ENCODE peak calls at places on chromosomes 13 and 19, in eight cellular contexts. One of them, this sample, is unnamed.

GRCh38 chr19:1149259-1150045 is 24.6 kb downstream of the SBNO2 start:
- DNase-seq in hepatocyte: no peak
- DNase-seq in HepG2: no peak
- DNase-seq in ovary: no peak
- DNase-seq in heart left ventricle: no peak
- DNase-seq in testis: no peak
- DNase-seq in brain microvascular endothelial cell: no peak
- DNase-seq in GM23338: no peak
- DNase-seq in this sample: no peak

GRCh38 chr13:60933638-60934037 is 482.0 kb downstream of the PCDH20 start:
- DNase-seq in ovary: no peak
- DNase-seq in GM23338: no peak
- DNase-seq in brain microvascular endothelial cell: no peak
- DNase-seq in hepatocyte: no peak
- DNase-seq in HepG2: no peak
- DNase-seq in testis: no peak
- DNase-seq in heart left ventricle: no peak
- DNase-seq in this sample: no peak

GRCh38 chr13:21913010-21913409 is 242.1 kb downstream of the FGF9 start:
- DNase-seq in HepG2: no peak
- DNase-seq in heart left ventricle: no peak
- DNase-seq in testis: peak; percentile 19
- DNase-seq in GM23338: peak; percentile 88
- DNase-seq in hepatocyte: no peak
- DNase-seq in brain microvascular endothelial cell: no peak
- DNase-seq in ovary: no peak
- DNase-seq in this sample: no peak

GRCh38 chr19:28920269-28921066 is 292.5 kb downstream of the UQCRFS1 start:
- DNase-seq in HepG2: no peak
- DNase-seq in testis: no peak
- DNase-seq in hepatocyte: no peak
- DNase-seq in ovary: no peak
- DNase-seq in GM23338: peak; percentile 29
- DNase-seq in heart left ventricle: no peak
- DNase-seq in brain microvascular endothelial cell: no peak
- DNase-seq in this sample: no peak

GRCh38 chr13:94776956-94777355 is 64.6 kb upstream of the SOX21 start:
- DNase-seq in ovary: no peak
- DNase-seq in brain microvascular endothelial cell: no peak
- DNase-seq in HepG2: no peak
- DNase-seq in testis: no peak
- DNase-seq in heart left ventricle: no peak
- DNase-seq in hepatocyte: no peak
- DNase-seq in GM23338: no peak
- DNase-seq in this sample: no peak

GRCh38 chr13:42720116-42720857 is 61.1 kb upstream of the FAM216B start:
- DNase-seq in ovary: peak; percentile 42
- DNase-seq in HepG2: peak; percentile 7
- DNase-seq in GM23338: no peak
- DNase-seq in hepatocyte: peak; percentile 86
- DNase-seq in brain microvascular endothelial cell: peak; percentile 98
- DNase-seq in testis: no peak
- DNase-seq in heart left ventricle: no peak
- DNase-seq in this sample: peak; percentile 75

GRCh38 chr19:29495091-29495490 is 30.7 kb upstream of the VSTM2B start:
- DNase-seq in GM23338: no peak
- DNase-seq in hepatocyte: no peak
- DNase-seq in heart left ventricle: no peak
- DNase-seq in testis: peak; percentile 5
- DNase-seq in brain microvascular endothelial cell: no peak
- DNase-seq in ovary: peak; percentile 3
- DNase-seq in HepG2: no peak
- DNase-seq in this sample: peak; percentile 18

GRCh38 chr13:74747186-74747955 is 613.2 kb upstream of the KLF12 start:
- DNase-seq in hepatocyte: no peak
- DNase-seq in GM23338: no peak
- DNase-seq in brain microvascular endothelial cell: no peak
- DNase-seq in ovary: no peak
- DNase-seq in heart left ventricle: no peak
- DNase-seq in testis: no peak
- DNase-seq in HepG2: no peak
- DNase-seq in this sample: no peak

GRCh38 chr19:19748249-19748938 is 15.5 kb upstream of the ZNF14 start:
- DNase-seq in ovary: no peak
- DNase-seq in GM23338: no peak
- DNase-seq in brain microvascular endothelial cell: no peak
- DNase-seq in testis: no peak
- DNase-seq in hepatocyte: no peak
- DNase-seq in heart left ventricle: no peak
- DNase-seq in HepG2: no peak
- DNase-seq in this sample: no peak

GRCh38 chr19:41877490-41877876 is 404 bp downstream of the CD79A start:
- DNase-seq in GM23338: no peak
- DNase-seq in HepG2: no peak
- DNase-seq in brain microvascular endothelial cell: no peak
- DNase-seq in hepatocyte: no peak
- DNase-seq in ovary: no peak
- DNase-seq in testis: no peak
- DNase-seq in heart left ventricle: no peak
- DNase-seq in this sample: no peak

GRCh38 chr13:71316964-71317363 is 550.0 kb downstream of the DACH1 start:
- DNase-seq in heart left ventricle: no peak
- DNase-seq in testis: no peak
- DNase-seq in hepatocyte: peak; percentile 9
- DNase-seq in HepG2: no peak
- DNase-seq in brain microvascular endothelial cell: no peak
- DNase-seq in ovary: no peak
- DNase-seq in GM23338: no peak
- DNase-seq in this sample: no peak

GRCh38 chr19:4891066-4891465 is 11.6 kb downstream of the ARRDC5 start:
- DNase-seq in ovary: no peak
- DNase-seq in testis: no peak
- DNase-seq in HepG2: no peak
- DNase-seq in GM23338: no peak
- DNase-seq in hepatocyte: no peak
- DNase-seq in heart left ventricle: no peak
- DNase-seq in brain microvascular endothelial cell: no peak
- DNase-seq in this sample: no peak

GRCh38 chr19:18586311-18586710 is 2.3 kb upstream of the REX1BD start:
- DNase-seq in ovary: no peak
- DNase-seq in heart left ventricle: no peak
- DNase-seq in GM23338: no peak
- DNase-seq in HepG2: no peak
- DNase-seq in hepatocyte: no peak
- DNase-seq in testis: no peak
- DNase-seq in brain microvascular endothelial cell: no peak
- DNase-seq in this sample: no peak

GRCh38 chr19:39692166-39692565 is 12.1 kb upstream of the LGALS14 start:
- DNase-seq in brain microvascular endothelial cell: no peak
- DNase-seq in ovary: no peak
- DNase-seq in hepatocyte: no peak
- DNase-seq in HepG2: no peak
- DNase-seq in heart left ventricle: no peak
- DNase-seq in testis: no peak
- DNase-seq in GM23338: no peak
- DNase-seq in this sample: no peak

GRCh38 chr13:79548886-79549285 is 67.9 kb downstream of the NDFIP2 start:
- DNase-seq in HepG2: no peak
- DNase-seq in ovary: no peak
- DNase-seq in testis: no peak
- DNase-seq in hepatocyte: no peak
- DNase-seq in GM23338: no peak
- DNase-seq in brain microvascular endothelial cell: no peak
- DNase-seq in heart left ventricle: no peak
- DNase-seq in this sample: no peak

GRCh38 chr19:18339703-18340102 is 695 bp upstream of the PGPEP1 start:
- DNase-seq in heart left ventricle: no peak
- DNase-seq in ovary: no peak
- DNase-seq in hepatocyte: no peak
- DNase-seq in brain microvascular endothelial cell: no peak
- DNase-seq in testis: no peak
- DNase-seq in HepG2: no peak
- DNase-seq in GM23338: peak; percentile 74
- DNase-seq in this sample: no peak

GRCh38 chr19:46448601-46449000 is 19.9 kb upstream of the PNMA8C start:
- DNase-seq in HepG2: no peak
- DNase-seq in GM23338: no peak
- DNase-seq in heart left ventricle: no peak
- DNase-seq in testis: no peak
- DNase-seq in brain microvascular endothelial cell: no peak
- DNase-seq in hepatocyte: no peak
- DNase-seq in ovary: no peak
- DNase-seq in this sample: no peak

GRCh38 chr13:79404361-79404760 is 1.7 kb downstream of the RBM26 start:
- DNase-seq in HepG2: no peak
- DNase-seq in hepatocyte: no peak
- DNase-seq in ovary: no peak
- DNase-seq in testis: no peak
- DNase-seq in GM23338: no peak
- DNase-seq in heart left ventricle: no peak
- DNase-seq in brain microvascular endothelial cell: no peak
- DNase-seq in this sample: no peak

GRCh38 chr13:73708393-73708985 is 425.7 kb downstream of the KLF12 start:
- DNase-seq in heart left ventricle: no peak
- DNase-seq in hepatocyte: peak; percentile 80
- DNase-seq in testis: peak; percentile 61
- DNase-seq in GM23338: peak; percentile 83
- DNase-seq in ovary: no peak
- DNase-seq in brain microvascular endothelial cell: peak; percentile 65
- DNase-seq in HepG2: peak; percentile 59
- DNase-seq in this sample: no peak

GRCh38 chr19:12772323-12772722 is 3.0 kb downstream of the HOOK2 start:
- DNase-seq in brain microvascular endothelial cell: no peak
- DNase-seq in ovary: no peak
- DNase-seq in heart left ventricle: peak; percentile 78
- DNase-seq in testis: no peak
- DNase-seq in HepG2: no peak
- DNase-seq in GM23338: no peak
- DNase-seq in hepatocyte: no peak
- DNase-seq in this sample: no peak

GRCh38 chr19:7998081-7998480 is 7.4 kb downstream of the ELAVL1 start:
- DNase-seq in GM23338: no peak
- DNase-seq in testis: no peak
- DNase-seq in HepG2: no peak
- DNase-seq in heart left ventricle: no peak
- DNase-seq in hepatocyte: no peak
- DNase-seq in ovary: no peak
- DNase-seq in brain microvascular endothelial cell: peak; percentile 17
- DNase-seq in this sample: no peak

GRCh38 chr13:77529501-77529840 is 6.0 kb upstream of the SCEL start:
- DNase-seq in ovary: no peak
- DNase-seq in brain microvascular endothelial cell: no peak
- DNase-seq in hepatocyte: no peak
- DNase-seq in GM23338: no peak
- DNase-seq in testis: no peak
- DNase-seq in HepG2: no peak
- DNase-seq in heart left ventricle: no peak
- DNase-seq in this sample: no peak

DNA sequence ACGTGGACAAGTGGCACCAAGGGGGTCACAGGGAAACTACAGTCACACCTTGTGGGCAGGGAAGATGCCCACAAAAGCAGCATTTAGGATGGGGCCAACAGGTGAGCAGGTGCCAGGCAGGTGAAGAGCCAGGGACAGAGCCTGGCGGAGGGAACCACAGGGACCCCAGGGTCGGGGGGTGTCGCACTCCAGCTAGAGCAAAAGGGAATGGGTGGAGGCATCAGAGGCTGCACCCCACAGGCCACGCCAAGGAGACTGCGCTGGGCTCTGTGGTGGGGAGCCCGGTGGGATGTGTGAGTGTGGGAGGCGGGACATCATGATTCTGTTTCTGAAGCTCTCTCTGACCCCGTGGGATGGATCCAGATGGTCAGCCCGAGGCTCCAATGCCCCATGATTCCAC is 66.7 kb downstream of the EPS15L1 start:
- DNase-seq in brain microvascular endothelial cell: no peak
- DNase-seq in HepG2: no peak
- DNase-seq in heart left ventricle: no peak
- DNase-seq in ovary: no peak
- DNase-seq in hepatocyte: no peak
- DNase-seq in testis: no peak
- DNase-seq in GM23338: no peak
- DNase-seq in this sample: no peak
- H3K27ac ChIP-seq in brain microvascular endothelial cell: no peak overlapping the region
- H3K27ac ChIP-seq in HepG2: no peak overlapping the region
- H3K27ac ChIP-seq in heart left ventricle: no peak overlapping the region
- H3K27ac ChIP-seq in ovary: peak overlapping the region; percentile 11
- H3K27ac ChIP-seq in hepatocyte: no peak overlapping the region
- H3K27ac ChIP-seq in testis: peak overlapping the region; percentile 91
- H3K27ac ChIP-seq in GM23338: no peak overlapping the region
- H3K27ac ChIP-seq in this sample: no peak overlapping the region

DNA sequence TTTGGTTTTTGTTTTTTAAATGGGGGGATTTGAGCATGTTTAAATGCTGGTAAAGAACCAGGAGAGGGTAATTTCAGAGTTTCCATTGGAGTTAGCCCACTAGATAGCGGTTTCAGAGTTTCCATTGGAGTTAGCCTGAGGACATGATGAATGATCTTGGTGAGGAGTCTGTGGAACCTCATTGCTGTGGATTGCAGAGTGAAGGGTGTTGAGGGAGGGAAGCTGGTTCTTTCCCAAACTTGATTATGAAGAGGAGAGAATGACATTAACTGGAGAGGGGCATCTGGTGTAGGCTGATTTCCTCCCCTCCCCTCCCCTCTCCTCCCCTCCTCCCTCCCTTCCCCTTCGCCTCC is 5.0 kb downstream of the WASF3 start:
- DNase-seq in GM23338: no peak
- DNase-seq in HepG2: no peak
- DNase-seq in brain microvascular endothelial cell: no peak
- DNase-seq in testis: no peak
- DNase-seq in ovary: no peak
- DNase-seq in heart left ventricle: no peak
- DNase-seq in hepatocyte: no peak
- DNase-seq in this sample: no peak
- H3K4me3 ChIP-seq in GM23338: no peak overlapping the region
- H3K4me3 ChIP-seq in HepG2: no peak overlapping the region
- H3K4me3 ChIP-seq in brain microvascular endothelial cell: no peak overlapping the region
- H3K4me3 ChIP-seq in testis: no peak overlapping the region
- H3K4me3 ChIP-seq in ovary: no peak overlapping the region
- H3K4me3 ChIP-seq in heart left ventricle: no peak overlapping the region
- H3K4me3 ChIP-seq in hepatocyte: no peak overlapping the region
- H3K4me3 ChIP-seq in this sample: no peak overlapping the region

GRCh38 chr13:113364371-113364932 is 522 bp upstream of the GRTP1 start:
- DNase-seq in ovary: peak; percentile 77
- DNase-seq in heart left ventricle: no peak
- DNase-seq in HepG2: no peak
- DNase-seq in hepatocyte: no peak
- DNase-seq in testis: no peak
- DNase-seq in GM23338: no peak
- DNase-seq in brain microvascular endothelial cell: no peak
- DNase-seq in this sample: peak; percentile 71
- H3K27ac ChIP-seq in ovary: peak overlapping the region; percentile 80
- H3K27ac ChIP-seq in heart left ventricle: no peak overlapping the region
- H3K27ac ChIP-seq in HepG2: peak overlapping the region; percentile 46
- H3K27ac ChIP-seq in hepatocyte: peak overlapping the region; percentile 75
- H3K27ac ChIP-seq in testis: peak overlapping the region; percentile 88
- H3K27ac ChIP-seq in GM23338: peak overlapping the region; percentile 86
- H3K27ac ChIP-seq in brain microvascular endothelial cell: no peak overlapping the region
- H3K27ac ChIP-seq in this sample: peak overlapping the region; percentile 86

DNA sequence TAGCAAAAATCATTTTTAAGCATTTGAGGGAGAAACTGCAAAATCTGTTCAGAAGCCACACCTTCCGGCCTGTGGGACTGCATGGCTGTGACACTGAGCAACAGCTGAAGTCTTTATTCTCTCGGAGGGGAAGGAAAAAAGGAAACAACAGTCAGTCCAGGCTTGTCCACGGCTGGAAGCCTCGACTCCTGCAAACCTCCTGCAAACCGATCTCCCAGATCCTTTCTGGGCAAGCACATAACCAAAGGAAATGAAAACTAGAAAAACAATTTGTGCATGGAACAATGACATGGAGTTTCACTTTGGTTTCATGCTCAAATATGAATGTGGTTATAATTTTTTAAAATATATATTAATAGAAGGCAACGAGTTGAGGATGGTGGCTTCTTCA is 1.0 kb downstream of the COL4A1 start:
- DNase-seq in HepG2: no peak
- DNase-seq in testis: no peak
- DNase-seq in GM23338: no peak
- DNase-seq in hepatocyte: no peak
- DNase-seq in ovary: no peak
- DNase-seq in heart left ventricle: peak; percentile 35
- DNase-seq in brain microvascular endothelial cell: no peak
- DNase-seq in this sample: peak; percentile 68
- H3K4me3 ChIP-seq in HepG2: no peak overlapping the region
- H3K4me3 ChIP-seq in testis: peak overlapping the region; percentile 84
- H3K4me3 ChIP-seq in GM23338: peak overlapping the region; percentile 98
- H3K4me3 ChIP-seq in hepatocyte: peak overlapping the region; percentile 88
- H3K4me3 ChIP-seq in ovary: peak overlapping the region; percentile 85
- H3K4me3 ChIP-seq in heart left ventricle: peak overlapping the region; percentile 67
- H3K4me3 ChIP-seq in brain microvascular endothelial cell: peak overlapping the region; percentile 98
- H3K4me3 ChIP-seq in this sample: peak overlapping the region; percentile 92